ENCODE peak calls at places on chromosomes 13 and 19, in six cellular contexts. S, C, F, Q, O and X are unnamed samples.
A peak's percentile ranks its signal among the peaks of the same experiment; 100 is the strongest.

GRCh38 chr13:55432814-55433213 is 1707.9 kb upstream of the PRR20A start:
- DNase-seq in C (no peak), O (no peak), S (no peak), Q (no peak), F (no peak), X (no peak)

GRCh38 chr19:36747750-36748149 is 24.9 kb downstream of the ZNF850 start:
- DNase-seq in F (no peak), S (no peak), O (no peak), Q (no peak), C (no peak), X (no peak)

GRCh38 chr19:55660991-55661390 is 6.2 kb downstream of the U2AF2 start:
- DNase-seq in O (no peak), C (no peak), F (no peak), Q (peak; percentile 53), S (no peak), X (no peak)

GRCh38 chr19:4977299-4978174 is 8.6 kb downstream of the KDM4B start:
- DNase-seq in O (no peak), S (no peak), F (peak; percentile 88), C (no peak), Q (peak; percentile 80), X (no peak)

GRCh38 chr19:47560999-47561398 is 11.9 kb downstream of the ZNF541 start:
- DNase-seq in C (no peak), Q (no peak), O (no peak), S (no peak), F (no peak), X (no peak)

GRCh38 chr19:5048091-5048726 is 79.3 kb downstream of the KDM4B start:
- DNase-seq in O (peak; percentile 75), Q (peak; percentile 92), C (peak; percentile 65), F (peak; percentile 39), S (peak; percentile 13), X (peak; percentile 90)

GRCh38 chr19:2494084-2494446 is 18.1 kb downstream of the GADD45B start:
- DNase-seq in F (no peak), S (no peak), O (no peak), C (no peak), Q (no peak), X (no peak)

GRCh38 chr19:19595171-19595701 is 23.3 kb downstream of the PBX4 start:
- DNase-seq in C (no peak), Q (no peak), F (no peak), O (peak; percentile 6), S (no peak), X (no peak)

GRCh38 chr19:38596057-38596981 is 21.4 kb downstream of the MAP4K1 start:
- DNase-seq in F (no peak), C (no peak), S (no peak), O (peak; percentile 51), Q (peak; percentile 92), X (no peak)

GRCh38 chr13:52036037-52036436 is 11.5 kb downstream of the UTP14C start:
- DNase-seq in Q (no peak), O (no peak), S (no peak), C (no peak), F (no peak), X (no peak)

GRCh38 chr19:5519076-5519475 is 48.7 kb downstream of the TINCR start:
- DNase-seq in C (no peak), F (no peak), O (no peak), S (no peak), Q (no peak), X (no peak)

GRCh38 chr19:39403331-39404312 is 3.0 kb upstream of the ZFP36 start:
- DNase-seq in C (peak; percentile 94), S (peak; percentile 100), F (peak; percentile 99), Q (peak; percentile 90), O (peak; percentile 98), X (peak; percentile 83)

GRCh38 chr19:18897108-18898029 is 1.4 kb upstream of the CERS1 start:
- DNase-seq in Q (peak; percentile 57), F (no peak), S (no peak), C (no peak), O (no peak), X (no peak)

GRCh38 chr13:47829684-47830083 is 171.4 kb downstream of the SUCLA2 start:
- DNase-seq in F (no peak), O (no peak), S (no peak), C (no peak), Q (no peak), X (no peak)

GRCh38 chr19:18051887-18052286 is 34.8 kb downstream of the IL12RB1 start:
- DNase-seq in S (no peak), F (no peak), C (no peak), Q (no peak), O (no peak), X (no peak)

GRCh38 chr19:7833225-7834156 is 3.5 kb downstream of the EVI5L start:
- DNase-seq in C (no peak), Q (peak; percentile 78), O (no peak), S (no peak), F (no peak), X (no peak)

GRCh38 chr13:113298001-113298945 is 1.2 kb downstream of the LAMP1 start:
- DNase-seq in C (no peak), F (no peak), Q (no peak), S (no peak), O (peak; percentile 48), X (no peak)

GRCh38 chr19:1136201-1136600 is 32.4 kb downstream of the GPX4 start:
- DNase-seq in O (peak; percentile 17), C (no peak), F (no peak), Q (peak; percentile 66), S (no peak), X (peak; percentile 81)

GRCh38 chr19:41327499-41328156 is 17.7 kb downstream of the CCDC97 start:
- DNase-seq in C (peak; percentile 72), S (no peak), Q (peak; percentile 90), O (peak; percentile 94), F (no peak), X (peak; percentile 92)

GRCh38 chr19:41595890-41596280 is 19.9 kb downstream of the CEACAM21 start:
- DNase-seq in O (no peak), S (no peak), F (no peak), C (peak; percentile 26), Q (no peak), X (no peak)

GRCh38 chr19:29620931-29621351 is 14.9 kb downstream of the POP4 start:
- DNase-seq in F (no peak), O (peak; percentile 86), Q (no peak), C (no peak), S (no peak), X (no peak)

GRCh38 chr13:29758591-29759114 is 91.8 kb downstream of the UBL3 start:
- DNase-seq in F (no peak), C (no peak), Q (no peak), S (peak; percentile 36), O (peak; percentile 84), X (peak; percentile 66)

GRCh38 chr13:44664308-44664707 is 88.2 kb upstream of the TSC22D1 start:
- DNase-seq in F (no peak), C (no peak), O (no peak), S (no peak), Q (no peak), X (no peak)

GRCh38 chr13:109784590-109785140 is 1.7 kb downstream of the IRS2 start:
- DNase-seq in C (peak; percentile 73), O (peak; percentile 69), Q (peak; percentile 87), S (no peak), F (no peak), X (peak; percentile 61)

GRCh38 chr13:27926644-27927434 is 7.0 kb downstream of the PDX1 start:
- DNase-seq in S (no peak), O (peak; percentile 24), C (no peak), Q (no peak), F (no peak), X (peak; percentile 44)

GRCh38 chr13:107650081-107650701 is 565.1 kb downstream of the LIG4 start:
- DNase-seq in O (peak; percentile 53), F (no peak), Q (peak; percentile 61), S (no peak), C (no peak), X (peak; percentile 18)

GRCh38 chr13:78192721-78193120 is 274.1 kb upstream of the EDNRB start:
- DNase-seq in S (no peak), Q (no peak), O (no peak), C (no peak), F (peak; percentile 16), X (no peak)

GRCh38 chr19:2016041-2016807 is 710 bp upstream of the BTBD2 start:
- DNase-seq in F (peak; percentile 63), Q (peak; percentile 80), C (no peak), O (peak; percentile 75), S (no peak), X (peak; percentile 91)

DNA sequence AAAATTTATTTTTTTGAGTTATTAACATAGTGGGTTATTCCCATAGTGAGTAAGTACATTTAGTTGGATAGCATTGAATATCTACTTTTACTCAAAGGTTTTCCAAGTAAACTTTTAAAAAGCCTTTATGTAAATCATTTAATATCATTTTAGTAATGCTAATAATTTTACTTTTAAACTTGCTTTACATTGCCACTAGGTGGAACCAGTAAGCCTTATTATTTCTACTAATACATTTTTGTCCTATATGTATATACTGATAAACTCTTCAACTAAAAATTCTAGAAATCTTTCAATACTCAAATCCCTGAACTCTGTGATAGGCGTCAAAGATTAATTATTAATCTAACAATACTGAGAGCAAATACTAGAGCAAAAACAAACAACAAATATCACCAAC is 1709.2 kb upstream of the PCDH20 start:
- DNase-seq in F (no peak), Q (no peak), S (no peak), O (no peak), C (no peak), X (no peak)
- TF ChIP-seq CTCF in F (peak; percentile 50), Q (peak; percentile 38), S (no peak), O (peak; percentile 34), C (no peak), X (no peak)

DNA sequence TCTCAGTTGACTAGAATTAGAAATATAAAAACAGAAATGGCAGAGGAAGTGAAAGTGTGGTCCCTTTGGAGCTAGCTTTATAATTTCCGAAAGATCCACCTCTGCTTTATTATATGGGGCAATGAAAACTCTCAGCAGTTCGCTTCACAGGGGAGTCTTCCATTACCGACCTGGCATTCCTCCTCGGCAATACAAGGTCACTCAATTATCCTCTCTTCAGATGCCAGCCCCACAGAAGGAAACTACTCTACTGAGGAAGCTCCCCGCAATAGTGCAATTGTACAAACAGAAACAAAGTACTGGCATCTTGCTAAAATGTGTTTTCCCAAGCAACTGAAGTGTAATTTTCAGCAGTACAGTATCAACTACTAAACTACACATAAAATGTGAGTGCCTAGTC is 702.0 kb downstream of the PCDH9 start:
- DNase-seq in C (no peak), O (no peak), S (no peak), Q (no peak), F (no peak), X (no peak)
- TF ChIP-seq CTCF in C (no peak), O (no peak), S (no peak), Q (no peak), F (no peak), X (no peak)

GRCh38 chr19:51407631-51408131 is 9.8 kb downstream of the SIGLEC10 start:
- DNase-seq in F (no peak), Q (no peak), S (no peak), O (peak; percentile 63), C (no peak), X (no peak)
- TF ChIP-seq CTCF in F (peak; percentile 60), Q (peak; percentile 18), S (peak; percentile 32), O (peak; percentile 48), C (no peak), X (peak; percentile 55)

DNA sequence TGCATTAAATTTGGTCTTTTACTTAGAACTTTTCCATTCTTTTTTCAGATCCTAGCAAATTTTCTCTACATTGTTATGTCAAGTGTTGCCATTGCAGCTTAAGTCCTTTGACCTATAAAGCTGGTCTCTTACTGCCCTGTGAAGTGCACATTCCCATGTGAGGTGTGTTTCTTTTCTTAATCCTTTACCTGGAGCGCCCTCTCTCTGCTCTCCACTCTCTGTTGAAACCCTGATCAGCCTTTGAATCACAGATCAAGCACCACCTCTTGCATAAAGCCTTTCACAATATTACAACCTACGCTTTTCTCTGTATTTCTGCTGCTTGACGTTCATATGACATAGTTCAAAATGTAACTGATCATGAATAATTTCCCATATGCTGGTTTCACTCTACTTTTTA is 84.8 kb downstream of the PCDH17 start:
- DNase-seq in O (no peak), C (no peak), F (no peak), Q (no peak), S (no peak), X (no peak)
- TF ChIP-seq CTCF in O (no peak), C (no peak), F (no peak), Q (no peak), S (no peak), X (no peak)